ENCODE peak calls at places on chromosome 12, in six cellular contexts. F, R, G, Q, I and H are unnamed samples. For H3K4me1, the result is how much of the 10 kb centered on the place peaks cover.

GRCh38 chr12:80598004-80598606 is 109.3 kb upstream of the MYF6 start:
- DNase-seq in F (no peak), R (peak), G (peak), Q (no peak), I (no peak), H (no peak)

GRCh38 chr12:89138048-89138852 is 214.1 kb downstream of the DUSP6 start:
- DNase-seq in F (no peak), R (no peak), G (peak), Q (no peak), I (no peak), H (no peak)

GRCh38 chr12:67916266-67916970 is 72.8 kb upstream of the IFNG-AS1 start:
- DNase-seq in F (no peak), R (no peak), G (peak), Q (no peak), I (no peak), H (no peak)

GRCh38 chr12:95608252-95609033 is 57.2 kb upstream of the USP44 start:
- DNase-seq in F (no peak), R (peak), G (peak), Q (peak), I (peak), H (peak)

GRCh38 chr12:105235747-105236476 is at the start of gene APPL2:
- DNase-seq in F (peak), R (peak), G (peak), Q (peak), I (peak), H (peak)

GRCh38 chr12:24226745-24227350 is 277.4 kb upstream of the SOX5 start:
- DNase-seq in F (no peak), R (peak), G (peak), Q (no peak), I (peak), H (peak)

GRCh38 chr12:57759360-57759980 is 4.6 kb downstream of the MARCHF9 start:
- DNase-seq in F (no peak), R (peak), G (no peak), Q (no peak), I (no peak), H (no peak)

GRCh38 chr12:13203028-13203922 is 6.7 kb downstream of the EMP1 start:
- DNase-seq in F (peak), R (no peak), G (no peak), Q (no peak), I (no peak), H (no peak)

GRCh38 chr12:129657179-129657578 is 246.6 kb downstream of the TMEM132D start:
- DNase-seq in F (no peak), R (no peak), G (no peak), Q (no peak), I (no peak), H (no peak)

GRCh38 chr12:25730489-25731349 is 177.6 kb upstream of the LMNTD1 start:
- DNase-seq in F (no peak), R (no peak), G (no peak), Q (no peak), I (no peak), H (no peak)

GRCh38 chr12:89181271-89181920 is 170.9 kb downstream of the DUSP6 start:
- DNase-seq in F (no peak), R (no peak), G (peak), Q (no peak), I (no peak), H (no peak)

GRCh38 chr12:75954076-75954475 is 77.5 kb downstream of the PHLDA1 start:
- DNase-seq in F (no peak), R (peak), G (peak), Q (no peak), I (no peak), H (no peak)

GRCh38 chr12:95214466-95214865 is 2.8 kb downstream of the FGD6 start:
- DNase-seq in F (no peak), R (no peak), G (no peak), Q (no peak), I (no peak), H (no peak)

GRCh38 chr12:24770851-24771250 is 178.1 kb downstream of the BCAT1 start:
- DNase-seq in F (no peak), R (no peak), G (peak), Q (no peak), I (no peak), H (no peak)

GRCh38 chr12:59559702-59560101 is 36.1 kb upstream of the SLC16A7 start:
- DNase-seq in F (no peak), R (no peak), G (no peak), Q (no peak), I (no peak), H (no peak)

GRCh38 chr12:97568336-97569180 is 106.0 kb downstream of the RMST start:
- DNase-seq in F (no peak), R (peak), G (no peak), Q (no peak), I (no peak), H (peak)

GRCh38 chr12:126747530-126748149 is 1519.3 kb upstream of the TMEM132C start:
- DNase-seq in F (no peak), R (peak), G (no peak), Q (peak), I (no peak), H (peak)

GRCh38 chr12:49345840-49346658 is 639 bp upstream of the DNAJC22 start:
- DNase-seq in F (peak), R (no peak), G (no peak), Q (no peak), I (no peak), H (peak)

GRCh38 chr12:49342914-49343731 is 3.6 kb upstream of the DNAJC22 start:
- DNase-seq in F (no peak), R (no peak), G (no peak), Q (peak), I (no peak), H (peak)

GRCh38 chr12:49345048-49345839 is 1.4 kb upstream of the DNAJC22 start:
- DNase-seq in F (no peak), R (no peak), G (no peak), Q (peak), I (no peak), H (peak)

GRCh38 chr12:49346659-49347306 is at the start of gene DNAJC22:
- DNase-seq in F (no peak), R (no peak), G (no peak), Q (peak), I (no peak), H (peak)

GRCh38 chr12:49344486-49345047 is 2.1 kb upstream of the DNAJC22 start:
- DNase-seq in F (peak), R (no peak), G (no peak), Q (no peak), I (no peak), H (peak)
- H3K4me1 ChIP-seq in F (half or more), R (half or more), G (under half), Q (under half), I (half or more), H (half or more)

GRCh38 chr12:120536064-120536791 is 2.1 kb downstream of the RNF10 start:
- DNase-seq in F (no peak), R (peak), G (no peak), Q (no peak), I (no peak), H (no peak)

GRCh38 chr12:120542166-120542565 is 8.0 kb downstream of the RNF10 start:
- DNase-seq in F (no peak), R (no peak), G (no peak), Q (no peak), I (no peak), H (no peak)

GRCh38 chr12:120538281-120539156 is 4.4 kb downstream of the RNF10 start:
- DNase-seq in F (no peak), R (peak), G (peak), Q (no peak), I (peak), H (peak)

GRCh38 chr12:120539303-120539702 is 5.1 kb downstream of the RNF10 start:
- DNase-seq in F (no peak), R (no peak), G (peak), Q (no peak), I (no peak), H (no peak)

GRCh38 chr12:120540445-120540844 is 6.3 kb downstream of the RNF10 start:
- DNase-seq in F (no peak), R (no peak), G (peak), Q (no peak), I (no peak), H (no peak)
- H3K4me1 ChIP-seq in F (half or more), R (half or more), G (under half), Q (half or more), I (half or more), H (half or more)

DNA sequence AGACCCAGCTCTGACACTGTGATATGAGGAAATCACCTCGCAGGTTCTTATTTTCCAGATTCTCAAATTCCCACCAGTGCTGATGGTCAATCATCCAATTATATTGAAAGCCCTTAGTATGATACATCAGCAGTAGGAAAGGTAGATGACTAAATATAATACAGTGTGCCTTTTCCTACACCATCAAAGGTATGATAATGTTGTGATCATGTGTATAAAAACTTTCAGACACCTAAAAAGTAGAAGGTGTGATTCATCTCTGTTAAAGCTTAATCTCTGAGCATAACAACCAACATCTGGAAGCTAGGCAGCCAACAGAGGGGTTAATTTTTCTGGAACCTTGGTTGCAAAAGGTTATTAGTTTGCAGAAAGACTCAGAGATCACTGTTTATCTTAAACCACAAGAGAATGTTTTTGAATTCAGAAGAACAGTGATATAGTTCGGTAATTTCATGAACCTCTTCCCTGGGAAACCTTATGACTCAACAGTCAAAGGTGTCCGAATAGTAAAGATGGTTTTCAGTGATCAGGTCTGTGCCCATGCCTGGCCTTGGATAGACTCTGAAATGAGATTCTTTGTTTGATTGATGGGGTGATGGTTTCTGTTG is 122.5 kb downstream of the ETV6 start:
- DNase-seq in F (no peak), R (no peak), G (peak), Q (no peak), I (no peak), H (no peak)
- H3K4me1 ChIP-seq in F (under half), R (under half), G (under half), Q (under half), I (half or more), H (under half)

DNA sequence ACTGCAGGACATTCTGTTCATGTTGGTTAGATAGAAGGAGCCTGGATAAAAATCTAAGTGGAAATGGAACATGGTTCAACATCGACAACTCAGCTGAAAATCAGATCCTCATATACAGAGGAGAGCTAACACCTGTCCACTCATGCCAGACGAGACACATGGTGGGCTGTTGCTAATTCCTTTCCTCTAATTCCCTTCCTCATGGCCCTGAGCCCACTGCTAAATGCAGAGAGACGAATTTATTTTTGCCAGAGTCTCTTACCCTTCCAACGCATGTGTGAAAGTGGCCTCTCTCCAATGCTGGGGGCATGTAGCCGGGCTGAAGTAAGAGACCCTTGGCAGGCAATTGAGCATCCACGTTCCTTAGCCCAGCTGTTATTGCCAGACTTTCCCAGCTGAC is 28.8 kb downstream of the CORO1C start:
- DNase-seq in F (no peak), R (no peak), G (no peak), Q (no peak), I (no peak), H (no peak)
- H3K4me1 ChIP-seq in F (under half), R (under half), G (under half), Q (under half), I (half or more), H (under half)